ENCODE peak calls at places on chromosomes 5 and 9, in six cellular contexts. J is H9, O is right atrium auricular region, R is psoas muscle, P is aorta, H is fibroblast of lung. M is an unnamed sample. For H3K4me1, the result is how much of the 10 kb centered on the place peaks cover.

GRCh38 chr9:77980622-77981021 is 51.0 kb downstream of the GNAQ start:
- DNase-seq in J (no peak), O (no peak), R (no peak), P (no peak), H (peak), M (no peak)

GRCh38 chr9:13361076-13361475 is 81.6 kb upstream of the MPDZ start:
- DNase-seq in J (no peak), O (no peak), R (no peak), P (no peak), H (no peak), M (no peak)

GRCh38 chr5:34534237-34535108 is 121.7 kb upstream of the RAI14 start:
- DNase-seq in J (no peak), O (no peak), R (no peak), P (no peak), H (peak), M (no peak)

GRCh38 chr5:133149333-133149732 is 97.5 kb downstream of the HSPA4 start:
- DNase-seq in J (no peak), O (no peak), R (no peak), P (no peak), H (no peak), M (peak)

GRCh38 chr9:19493174-19493811 is 84.5 kb downstream of the ACER2 start:
- DNase-seq in J (peak), O (peak), R (peak), P (peak), H (peak), M (peak)

GRCh38 chr5:95733100-95733499 is 2.0 kb downstream of the RHOBTB3 start:
- DNase-seq in J (no peak), O (no peak), R (no peak), P (no peak), H (peak), M (no peak)

GRCh38 chr5:1079961-1080360 is 31.9 kb downstream of the SLC12A7 start:
- DNase-seq in J (no peak), O (no peak), R (no peak), P (no peak), H (no peak), M (no peak)

GRCh38 chr5:37991267-37991902 is 151.5 kb upstream of the GDNF start:
- DNase-seq in J (no peak), O (no peak), R (no peak), P (no peak), H (no peak), M (no peak)

GRCh38 chr9:27198175-27198574 is 89.2 kb downstream of the TEK start:
- DNase-seq in J (no peak), O (no peak), R (no peak), P (no peak), H (no peak), M (no peak)

GRCh38 chr5:55052383-55052931 is 28.4 kb downstream of the GZMK start:
- DNase-seq in J (no peak), O (no peak), R (no peak), P (no peak), H (peak), M (no peak)

GRCh38 chr9:133877967-133878366 is 114.2 kb downstream of the VAV2 start:
- DNase-seq in J (no peak), O (no peak), R (no peak), P (no peak), H (no peak), M (no peak)

GRCh38 chr9:87567047-87567446 is 69.4 kb downstream of the DAPK1 start:
- DNase-seq in J (no peak), O (no peak), R (no peak), P (no peak), H (no peak), M (no peak)
- H3K4me1 ChIP-seq in J (under half), O (under half), R (under half), P (under half), H (under half), M (under half)

GRCh38 chr9:33136721-33137120 is 30.4 kb downstream of the B4GALT1 start:
- DNase-seq in J (no peak), O (no peak), R (no peak), P (no peak), H (no peak), M (no peak)
- H3K4me1 ChIP-seq in J (under half), O (under half), R (half or more), P (under half), H (under half), M (under half)

DNA sequence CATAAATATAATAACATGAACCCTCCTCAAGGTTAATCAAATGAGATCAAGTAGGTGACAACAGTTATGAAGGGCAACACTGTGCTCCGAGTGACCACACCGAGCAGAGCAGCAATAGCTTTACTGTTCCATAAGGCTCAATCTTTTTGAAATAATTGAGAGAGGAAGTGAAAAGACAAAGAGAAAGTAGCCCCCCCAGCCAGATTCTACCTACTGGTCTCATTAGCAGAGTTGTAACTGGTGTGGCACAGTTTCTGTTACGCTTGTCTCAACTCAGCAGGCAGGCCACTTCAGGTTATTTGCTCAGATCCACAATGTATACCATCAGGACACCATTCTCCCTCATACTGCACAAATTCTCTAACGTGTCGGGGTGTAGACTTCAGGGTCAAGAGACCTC is 14.0 kb downstream of the PRUNE2 start:
- DNase-seq in J (no peak), O (no peak), R (no peak), P (no peak), H (no peak), M (no peak)
- H3K4me1 ChIP-seq in J (under half), O (under half), R (under half), P (under half), H (under half), M (under half)

DNA sequence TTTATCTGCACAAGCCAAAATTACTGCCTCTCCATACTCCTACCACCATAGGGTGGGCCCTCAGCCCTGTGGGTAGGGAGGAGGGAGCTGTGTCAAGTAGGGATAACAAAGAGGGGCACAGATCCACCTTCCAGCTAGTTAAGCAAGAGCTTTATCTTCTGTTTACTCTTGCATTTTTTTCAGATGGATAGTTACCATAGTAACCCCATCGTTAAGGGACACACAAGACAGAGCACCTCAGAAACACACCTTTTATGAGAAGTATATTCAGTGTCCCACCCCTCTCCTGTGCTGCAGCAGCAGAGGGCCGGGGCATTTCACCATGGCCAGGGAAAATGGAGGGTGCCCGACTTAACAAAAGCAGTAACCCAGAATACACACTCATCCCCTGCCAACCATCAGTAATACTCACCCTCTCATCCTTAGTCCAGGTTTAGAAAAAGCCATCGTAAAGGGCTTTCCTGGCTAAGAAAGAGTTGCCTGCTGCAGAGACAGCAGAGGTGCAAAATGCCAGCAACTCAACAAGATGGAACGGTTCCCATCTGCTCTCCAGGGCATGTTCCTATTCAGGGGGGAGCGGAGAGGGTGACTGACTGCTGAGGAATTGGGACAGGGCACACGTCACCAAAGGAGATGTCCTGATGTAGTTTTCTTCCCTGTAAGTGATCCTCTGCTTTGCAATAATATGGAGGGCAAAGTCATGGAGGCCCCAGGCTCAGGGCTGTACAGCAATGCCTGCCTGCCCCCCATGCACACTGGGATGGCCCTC is 25.1 kb downstream of the MACROH2A1 start:
- DNase-seq in J (no peak), O (no peak), R (peak), P (no peak), H (no peak), M (no peak)
- H3K4me1 ChIP-seq in J (under half), O (under half), R (half or more), P (under half), H (under half), M (under half)